ENCODE peak calls at places on chromosome 18, in six cellular contexts. J, M, B, L, I and V are unnamed samples.

GRCh38 chr18:58882039-58882438 is 17.4 kb downstream of the ZNF532 start:
- DNase-seq in J (no peak), M (no peak), B (no peak), L (no peak), I (no peak), V (no peak)

GRCh38 chr18:42255908-42256765 is 301.1 kb downstream of the PIK3C3 start:
- DNase-seq in J (peak; percentile 24), M (no peak), B (no peak), L (no peak), I (no peak), V (no peak)

GRCh38 chr18:64311859-64312258 is 163.0 kb upstream of the LINC00305 start:
- DNase-seq in J (no peak), M (no peak), B (no peak), L (no peak), I (no peak), V (no peak)

GRCh38 chr18:48607049-48607984 is 68.5 kb downstream of the CTIF start:
- DNase-seq in J (peak; percentile 19), M (no peak), B (no peak), L (no peak), I (no peak), V (no peak)

GRCh38 chr18:79723628-79724027 is 44.0 kb downstream of the CTDP1 start:
- DNase-seq in J (no peak), M (no peak), B (no peak), L (no peak), I (no peak), V (no peak)

GRCh38 chr18:37754141-37754540 is 188.5 kb upstream of the CELF4 start:
- DNase-seq in J (no peak), M (no peak), B (no peak), L (peak; percentile 39), I (no peak), V (no peak)

GRCh38 chr18:9719421-9719981 is 11.4 kb downstream of the RAB31 start:
- DNase-seq in J (no peak), M (peak; percentile 80), B (no peak), L (peak; percentile 50), I (no peak), V (peak; percentile 18)

GRCh38 chr18:5463390-5463789 is 80.4 kb downstream of the EPB41L3 start:
- DNase-seq in J (no peak), M (no peak), B (no peak), L (peak; percentile 62), I (no peak), V (no peak)

GRCh38 chr18:48817021-48817461 is 133.7 kb downstream of the SMAD7 start:
- DNase-seq in J (peak; percentile 39), M (no peak), B (peak; percentile 33), L (no peak), I (no peak), V (no peak)

GRCh38 chr18:12005542-12006487 is 24.5 kb downstream of the IMPA2 start:
- DNase-seq in J (peak; percentile 53), M (no peak), B (no peak), L (no peak), I (no peak), V (no peak)

GRCh38 chr18:4510709-4511108 is 55.6 kb upstream of the DLGAP1 start:
- DNase-seq in J (no peak), M (no peak), B (no peak), L (no peak), I (no peak), V (no peak)

GRCh38 chr18:61803393-61803792 is 89.4 kb downstream of the RNF152 start:
- DNase-seq in J (no peak), M (no peak), B (no peak), L (no peak), I (no peak), V (no peak)

GRCh38 chr18:72544092-72544886 is at the start of gene CBLN2:
- DNase-seq in J (peak; percentile 76), M (no peak), B (peak; percentile 87), L (peak; percentile 72), I (no peak), V (no peak)

GRCh38 chr18:12061685-12062084 is 32.0 kb upstream of the ANKRD62 start:
- DNase-seq in J (peak; percentile 44), M (no peak), B (no peak), L (no peak), I (no peak), V (no peak)

GRCh38 chr18:51235011-51235789 is 37.7 kb upstream of the MEX3C start:
- DNase-seq in J (no peak), M (no peak), B (no peak), L (peak; percentile 65), I (no peak), V (no peak)

GRCh38 chr18:73940721-73941120 is 206.9 kb downstream of the FBXO15 start:
- DNase-seq in J (no peak), M (no peak), B (peak; percentile 55), L (no peak), I (no peak), V (no peak)

GRCh38 chr18:42137671-42138375 is 182.8 kb downstream of the PIK3C3 start:
- DNase-seq in J (no peak), M (no peak), B (no peak), L (no peak), I (no peak), V (no peak)

GRCh38 chr18:42296723-42297122 is 341.7 kb downstream of the PIK3C3 start:
- DNase-seq in J (no peak), M (no peak), B (no peak), L (no peak), I (no peak), V (no peak)

GRCh38 chr18:58218111-58218510 is 174.1 kb downstream of the NEDD4L start:
- DNase-seq in J (no peak), M (no peak), B (no peak), L (no peak), I (no peak), V (no peak)

DNA sequence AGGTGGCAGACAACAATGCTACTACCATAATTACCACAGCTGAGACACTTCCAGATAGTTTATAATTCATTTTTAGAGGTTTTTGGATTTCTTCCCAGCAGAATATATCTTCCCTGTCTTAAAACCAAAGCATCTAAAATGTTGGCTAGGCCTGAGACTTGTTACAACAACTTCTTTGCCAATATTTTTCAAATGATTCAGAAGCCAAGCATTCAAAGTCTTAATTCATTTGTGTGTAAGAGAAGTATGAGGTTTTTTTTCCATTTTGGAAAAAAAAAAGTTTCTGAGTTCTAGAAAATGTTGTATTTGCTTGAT is 32.9 kb downstream of the LAMA1 start:
- DNase-seq in J (no peak), M (no peak), B (no peak), L (no peak), I (no peak), V (no peak)
- H3K27ac ChIP-seq in J (no peak overlapping the region), M (no peak overlapping the region), B (no peak overlapping the region), L (no peak overlapping the region), I (no peak overlapping the region), V (peak overlapping the region; percentile 55)

GRCh38 chr18:31506024-31506742 is 8.2 kb downstream of the DSG2 start:
- DNase-seq in J (no peak), M (no peak), B (no peak), L (no peak), I (no peak), V (no peak)

GRCh38 chr18:31510319-31510718 is 12.3 kb downstream of the DSG2 start:
- DNase-seq in J (no peak), M (no peak), B (no peak), L (no peak), I (no peak), V (no peak)

GRCh38 chr18:31511098-31511497 is 13.1 kb downstream of the DSG2 start:
- DNase-seq in J (no peak), M (no peak), B (no peak), L (no peak), I (no peak), V (no peak)

GRCh38 chr18:31509571-31509970 is 11.6 kb downstream of the DSG2 start:
- DNase-seq in J (no peak), M (no peak), B (no peak), L (no peak), I (no peak), V (no peak)

DNA sequence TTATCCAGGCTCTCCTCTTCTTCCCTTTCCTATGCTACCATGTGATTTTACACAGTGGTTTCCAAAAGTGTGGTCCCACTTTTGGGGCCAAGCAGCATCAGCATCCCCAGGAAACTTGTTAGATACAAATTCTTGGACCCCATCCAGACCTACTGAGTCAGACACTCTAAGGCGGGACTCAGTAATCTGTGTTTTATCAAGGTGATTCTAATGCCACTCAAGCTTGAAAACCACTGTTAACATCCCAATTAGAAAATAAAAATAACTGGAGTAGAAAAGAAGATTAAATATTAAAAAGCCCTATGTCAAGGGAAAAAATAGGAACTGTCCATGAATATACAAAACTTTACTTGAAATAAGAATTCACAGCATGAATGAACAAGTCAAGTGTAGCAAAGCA is 10.8 kb downstream of the DSG2 start:
- DNase-seq in J (no peak), M (no peak), B (no peak), L (no peak), I (no peak), V (no peak)
- H3K27ac ChIP-seq in J (no peak overlapping the region), M (no peak overlapping the region), B (no peak overlapping the region), L (no peak overlapping the region), I (no peak overlapping the region), V (no peak overlapping the region)

GRCh38 chr18:56652802-56653201 is 1.6 kb downstream of the WDR7 start:
- DNase-seq in J (no peak), M (no peak), B (no peak), L (no peak), I (no peak), V (no peak)

GRCh38 chr18:56651771-56652092 is 573 bp downstream of the WDR7 start:
- DNase-seq in J (no peak), M (no peak), B (no peak), L (no peak), I (no peak), V (no peak)

GRCh38 chr18:56648307-56648706 is 2.9 kb upstream of the WDR7 start:
- DNase-seq in J (no peak), M (no peak), B (no peak), L (peak; percentile 70), I (no peak), V (no peak)

GRCh38 chr18:56650944-56651770 is at the start of gene WDR7:
- DNase-seq in J (peak; percentile 96), M (peak; percentile 97), B (peak; percentile 97), L (peak; percentile 99), I (peak; percentile 96), V (peak; percentile 96)

DNA sequence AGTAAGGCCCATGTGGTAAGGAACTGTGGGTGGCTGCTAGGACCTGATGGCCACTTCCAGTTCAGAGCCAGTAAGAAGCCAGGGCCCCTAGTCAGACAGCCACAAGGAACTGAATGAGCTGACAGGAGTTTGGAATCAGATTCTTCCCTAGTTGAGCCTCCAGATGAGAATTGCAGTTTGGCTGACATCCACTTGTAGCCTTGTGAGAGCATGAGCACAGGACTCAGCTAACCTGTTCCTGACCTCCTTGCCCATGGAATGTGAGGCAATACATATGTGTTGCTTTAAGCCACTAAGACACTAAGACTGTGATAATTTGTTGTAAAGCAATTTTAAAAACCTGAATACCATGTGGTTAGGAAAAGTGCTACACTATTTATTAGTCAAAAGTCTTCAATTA is 1.1 kb upstream of the WDR7 start:
- DNase-seq in J (no peak), M (no peak), B (no peak), L (no peak), I (no peak), V (no peak)
- H3K27ac ChIP-seq in J (no peak overlapping the region), M (no peak overlapping the region), B (peak overlapping the region; percentile 92), L (no peak overlapping the region), I (no peak overlapping the region), V (no peak overlapping the region)

DNA sequence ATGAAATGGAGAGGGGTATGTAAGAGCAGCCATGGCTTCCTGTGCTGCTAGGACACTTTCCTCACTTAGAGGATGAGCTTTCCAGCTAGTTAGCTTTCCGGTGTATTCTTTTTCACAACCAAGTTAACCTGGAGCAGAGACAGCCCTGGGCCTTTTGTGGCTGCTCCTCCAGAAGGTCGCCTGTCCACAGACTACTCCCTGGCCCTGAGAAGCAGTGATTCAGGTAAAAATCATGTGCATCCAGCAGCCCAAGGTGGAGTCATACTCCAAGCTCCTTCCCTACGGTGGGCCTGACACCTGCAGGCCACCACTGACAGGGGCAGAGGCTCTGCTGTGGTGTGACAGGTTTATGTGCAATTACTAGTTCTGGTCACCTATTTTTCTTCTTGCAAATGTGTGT is 187.2 kb downstream of the ANKRD30B start:
- DNase-seq in J (no peak), M (no peak), B (no peak), L (no peak), I (no peak), V (no peak)
- H3K27ac ChIP-seq in J (no peak overlapping the region), M (no peak overlapping the region), B (no peak overlapping the region), L (no peak overlapping the region), I (no peak overlapping the region), V (no peak overlapping the region)